ENCODE peak calls at places on chromosomes 4 and X, in nine cellular contexts. G is astrocyte; T is GM10248; M is activated CD4-positive, alpha-beta T cell treated with anti-CD3 and anti-CD28 coated beads, Interleukin-2, amount 50 U/mL, for 1 hour; I is RPMI7951; U is GM12892; Z is fibroblast of lung; B is left lobe of liver; J is endothelial cell. H is an unnamed sample.

GRCh38 chr4:82648356-82648755 is 86.6 kb upstream of the TMEM150C start:
- DNase-seq in I (peak), M (no peak), Z (peak), T (no peak), J (no peak), B (no peak), U (no peak), G (peak), H (no peak)

GRCh38 chr4:148850257-148850995 is 408.2 kb upstream of the NR3C2 start:
- DNase-seq in M (no peak), U (no peak), I (no peak), G (no peak), Z (no peak), J (no peak), T (no peak), B (no peak), H (no peak)

GRCh38 chr4:182179105-182179504 is 64.1 kb upstream of the TENM3 start:
- DNase-seq in I (peak), T (no peak), U (no peak), G (peak), J (no peak), B (no peak), M (no peak), Z (peak), H (no peak)

GRCh38 chr4:960140-960735 is 13.1 kb downstream of the DGKQ start:
- DNase-seq in Z (no peak), G (no peak), B (no peak), J (no peak), M (no peak), U (no peak), T (no peak), I (no peak), H (no peak)

GRCh38 chrX:19670854-19671620 is 155.7 kb upstream of the MAP3K15 start:
- DNase-seq in B (no peak), J (no peak), I (peak), M (no peak), Z (peak), T (no peak), U (no peak), G (peak), H (no peak)

GRCh38 chr4:123876640-123877039 is 480.0 kb downstream of the SPRY1 start:
- DNase-seq in T (no peak), B (no peak), U (no peak), Z (peak), I (peak), M (no peak), G (peak), J (no peak), H (no peak)

GRCh38 chrX:154370300-154370881 is 4.0 kb downstream of the FLNA start:
- DNase-seq in U (no peak), I (no peak), T (no peak), J (peak), M (peak), Z (no peak), G (no peak), B (no peak), H (no peak)

GRCh38 chrX:82384401-82384800 is 1123.7 kb upstream of the POU3F4 start:
- DNase-seq in M (no peak), B (no peak), Z (no peak), I (no peak), G (no peak), U (no peak), J (no peak), T (no peak), H (no peak)

GRCh38 chr4:92362002-92362401 is 58.2 kb downstream of the GRID2 start:
- DNase-seq in Z (peak), G (no peak), U (no peak), J (no peak), T (no peak), I (no peak), B (no peak), M (no peak), H (no peak)

GRCh38 chrX:64975989-64976672 is at the start of gene ZC4H2:
- DNase-seq in G (peak), U (peak), Z (peak), B (peak), T (peak), I (peak), M (peak), J (peak), H (peak)

GRCh38 chr4:114466299-114466698 is 132.3 kb upstream of the UGT8 start:
- DNase-seq in Z (no peak), G (no peak), J (no peak), U (no peak), I (no peak), T (no peak), M (no peak), B (no peak), H (no peak)

GRCh38 chr4:69707807-69708206 is 52.6 kb downstream of the SULT1B1 start:
- DNase-seq in U (no peak), M (no peak), T (no peak), J (no peak), G (no peak), Z (peak), B (no peak), I (no peak), H (no peak)